ENCODE peak calls at places on chromosomes 11 and 22, in seven cellular contexts. B is body of pancreas; X is foreskin keratinocyte; G is CD4-positive, alpha-beta T cell; I is substantia nigra; U is aorta; N is testis. M is an unnamed sample.
A peak's percentile ranks its signal among the peaks of the same experiment; 100 is the strongest.

GRCh38 chr22:46862418-46863324 is 100.2 kb downstream of the TBC1D22A start:
- DNase-seq in U (no peak), N (no peak), I (no peak), B (no peak), G (no peak), X (no peak), M (no peak)

GRCh38 chr11:20112291-20113146 is 47.8 kb downstream of the DBX1 start:
- DNase-seq in U (peak; percentile 90), G (no peak), B (peak; percentile 90), N (peak; percentile 54), I (peak; percentile 25), X (peak; percentile 97), M (no peak)

GRCh38 chr22:29353860-29354259 is 34.5 kb downstream of the AP1B1 start:
- DNase-seq in G (no peak), U (peak; percentile 11), N (no peak), I (no peak), X (no peak), B (no peak), M (no peak)

GRCh38 chr22:35330258-35330861 is 30.7 kb downstream of the TOM1 start:
- DNase-seq in I (no peak), G (peak; percentile 23), X (peak; percentile 41), U (peak; percentile 91), N (peak; percentile 78), B (peak; percentile 60), M (no peak)

GRCh38 chr11:492416-493226 is 14.4 kb downstream of the RNH1 start:
- DNase-seq in X (no peak), I (no peak), B (no peak), U (peak; percentile 39), N (no peak), G (no peak), M (no peak)

GRCh38 chr11:102964867-102965266 is 9.3 kb upstream of the MMP13 start:
- DNase-seq in I (no peak), G (no peak), U (no peak), B (no peak), N (no peak), X (no peak), M (no peak)

GRCh38 chr22:47161631-47162030 is 399.2 kb downstream of the TBC1D22A start:
- DNase-seq in N (no peak), I (no peak), U (peak; percentile 29), X (no peak), B (peak; percentile 55), G (no peak), M (no peak)

GRCh38 chr11:72621008-72621610 is 53.1 kb downstream of the PDE2A start:
- DNase-seq in I (no peak), G (no peak), B (no peak), N (no peak), U (no peak), X (no peak), M (no peak)

GRCh38 chr22:44926491-44927415 is 83.1 kb downstream of the PHF21B start:
- DNase-seq in I (no peak), U (peak; percentile 20), N (no peak), B (no peak), G (no peak), X (no peak), M (no peak)

DNA sequence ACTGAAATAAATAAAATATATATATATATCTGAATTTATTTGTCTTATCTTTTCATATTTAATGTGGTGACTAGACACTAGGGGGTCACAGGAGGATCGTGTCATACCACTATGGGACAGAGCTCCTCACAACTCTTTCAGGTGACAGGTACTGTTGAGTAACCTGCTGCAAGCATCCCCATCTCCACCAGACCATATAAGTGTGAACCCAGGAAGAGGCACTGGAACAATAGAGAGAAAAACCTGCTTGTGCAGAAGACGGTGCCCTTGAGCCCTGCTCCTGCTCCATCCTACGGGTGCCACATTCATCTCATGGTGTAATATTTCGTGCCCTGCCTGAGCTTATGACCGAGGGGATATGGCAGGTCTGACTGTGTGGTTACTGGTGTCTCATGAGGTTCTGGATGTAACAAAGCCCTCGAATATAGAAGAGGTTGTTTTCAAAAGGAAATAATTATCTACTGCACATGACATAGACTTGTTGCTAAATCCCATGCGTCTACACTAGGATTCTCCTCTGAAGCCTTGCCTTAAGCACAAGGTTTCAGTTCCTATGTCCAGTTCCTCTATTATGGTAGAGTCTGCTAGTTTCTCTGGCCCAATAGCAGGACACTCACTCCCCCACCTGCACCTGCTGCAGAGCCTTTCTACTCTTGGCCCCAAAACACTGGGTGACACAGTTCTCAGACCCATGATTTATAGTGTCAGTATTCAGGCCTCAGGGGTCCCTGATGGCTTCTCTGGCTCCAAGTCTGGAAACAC is 70.4 kb downstream of the GGTLC2 start:
- DNase-seq in U (no peak), B (no peak), G (no peak), N (no peak), I (no peak), X (no peak), M (no peak)
- H3K27ac ChIP-seq in U (no peak overlapping the region), B (no peak overlapping the region), G (no peak overlapping the region), N (no peak overlapping the region), I (no peak overlapping the region), X (no peak overlapping the region), M (no peak overlapping the region)

GRCh38 chr11:79919340-79919739 is 478.5 kb upstream of the TENM4 start:
- DNase-seq in G (no peak), U (no peak), X (no peak), B (no peak), N (no peak), I (no peak), M (no peak)
- H3K27ac ChIP-seq in G (no peak overlapping the region), U (no peak overlapping the region), X (no peak overlapping the region), B (no peak overlapping the region), N (no peak overlapping the region), I (no peak overlapping the region), M (no peak overlapping the region)

GRCh38 chr11:75873417-75874148 is 58.6 kb downstream of the UVRAG start:
- DNase-seq in G (no peak), U (no peak), I (no peak), B (no peak), X (no peak), N (no peak), M (peak; percentile 4)

GRCh38 chr11:75867778-75868374 is 52.9 kb downstream of the UVRAG start:
- DNase-seq in I (no peak), N (peak; percentile 50), B (peak; percentile 54), G (no peak), X (no peak), U (no peak), M (peak; percentile 77)

GRCh38 chr11:75868990-75869389 is 54.0 kb downstream of the UVRAG start:
- DNase-seq in X (no peak), B (peak; percentile 34), U (no peak), I (no peak), G (no peak), N (no peak), M (no peak)

GRCh38 chr11:75872887-75873416 is 57.9 kb downstream of the UVRAG start:
- DNase-seq in U (no peak), I (no peak), X (no peak), N (no peak), G (no peak), B (no peak), M (no peak)

GRCh38 chr11:75869661-75870455 is 54.8 kb downstream of the UVRAG start:
- DNase-seq in X (no peak), U (no peak), G (no peak), B (no peak), I (no peak), N (no peak), M (no peak)
- H3K27ac ChIP-seq in X (no peak overlapping the region), U (no peak overlapping the region), G (no peak overlapping the region), B (no peak overlapping the region), I (peak overlapping the region; percentile 85), N (no peak overlapping the region), M (no peak overlapping the region)

GRCh38 chr22:40423246-40423753 is 52.9 kb downstream of the SGSM3 start:
- DNase-seq in B (no peak), G (no peak), U (no peak), I (no peak), X (no peak), N (no peak), M (no peak)
- H3K27ac ChIP-seq in B (no peak overlapping the region), G (no peak overlapping the region), U (no peak overlapping the region), I (no peak overlapping the region), X (no peak overlapping the region), N (no peak overlapping the region), M (no peak overlapping the region)

DNA sequence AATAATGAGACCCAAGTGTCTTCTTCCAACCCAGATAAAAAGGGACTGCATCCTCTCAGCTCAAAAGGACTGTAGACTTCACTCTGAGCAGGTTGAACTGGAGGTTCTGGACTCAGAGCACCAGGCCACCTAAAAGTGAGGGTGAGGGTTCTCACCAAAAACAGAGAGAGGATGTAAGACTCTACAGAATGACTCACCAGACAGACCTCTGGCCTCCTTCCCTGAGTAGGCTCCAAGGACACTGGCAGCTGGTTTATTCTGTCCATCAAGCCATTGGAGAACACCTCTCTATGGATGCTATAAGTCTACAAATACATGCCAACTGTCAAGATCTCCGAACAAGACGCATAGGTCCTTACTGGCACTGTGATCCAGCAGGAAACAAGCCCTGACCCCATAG is 27.2 kb downstream of the FEZ1 start:
- DNase-seq in N (no peak), G (no peak), X (no peak), U (no peak), I (no peak), B (no peak), M (no peak)
- H3K27ac ChIP-seq in N (no peak overlapping the region), G (no peak overlapping the region), X (no peak overlapping the region), U (no peak overlapping the region), I (peak overlapping the region; percentile 87), B (no peak overlapping the region), M (no peak overlapping the region)

GRCh38 chr11:83979593-83979992 is 693.4 kb upstream of the CCDC90B start:
- DNase-seq in N (no peak), I (no peak), G (no peak), B (no peak), U (no peak), X (no peak), M (peak; percentile 3)
- H3K27ac ChIP-seq in N (no peak overlapping the region), I (no peak overlapping the region), G (no peak overlapping the region), B (no peak overlapping the region), U (no peak overlapping the region), X (no peak overlapping the region), M (no peak overlapping the region)

GRCh38 chr11:60831143-60831500 is 10.8 kb upstream of the CCDC86 start:
- DNase-seq in U (peak; percentile 85), B (peak; percentile 92), N (peak; percentile 94), X (peak; percentile 71), I (peak; percentile 18), G (peak; percentile 73), M (peak; percentile 86)
- H3K27ac ChIP-seq in U (no peak overlapping the region), B (no peak overlapping the region), N (no peak overlapping the region), X (no peak overlapping the region), I (no peak overlapping the region), G (no peak overlapping the region), M (no peak overlapping the region)

M was measured in GM23338.